ENCODE peak calls at places on chromosomes 7 and 10, in five cellular contexts. T is colonic mucosa, I is IMR-90, L is heart right ventricle, A is A549. O is an unnamed sample.

GRCh38 chr7:133530682-133531081 is 277.8 kb downstream of the EXOC4 start:
- DNase-seq in T (no peak), A (no peak), I (peak), L (no peak), O (peak)

GRCh38 chr7:50481867-50482266 is 31.7 kb upstream of the FIGNL1 start:
- DNase-seq in T (no peak), A (no peak), L (no peak), I (no peak), O (no peak)

GRCh38 chr7:12089951-12090756 is 120.9 kb upstream of the TMEM106B start:
- DNase-seq in I (no peak), T (no peak), L (no peak), A (no peak), O (no peak)

GRCh38 chr7:22696672-22697071 is 30.3 kb upstream of the IL6 start:
- DNase-seq in A (no peak), T (no peak), I (peak), L (no peak), O (no peak)

GRCh38 chr7:70098133-70098561 is 499.9 kb downstream of the AUTS2 start:
- DNase-seq in L (no peak), T (no peak), I (no peak), A (no peak), O (no peak)

GRCh38 chr10:18340496-18341051 is 200.3 kb downstream of the CACNB2 start:
- DNase-seq in T (no peak), A (no peak), I (peak), L (peak), O (peak)

GRCh38 chr10:44926771-44927751 is 15.9 kb downstream of the TMEM72 start:
- DNase-seq in T (no peak), L (no peak), A (no peak), I (peak), O (peak)

GRCh38 chr7:33722383-33723096 is 182.8 kb upstream of the BMPER start:
- DNase-seq in I (peak), A (peak), L (no peak), T (peak), O (peak)

DNA sequence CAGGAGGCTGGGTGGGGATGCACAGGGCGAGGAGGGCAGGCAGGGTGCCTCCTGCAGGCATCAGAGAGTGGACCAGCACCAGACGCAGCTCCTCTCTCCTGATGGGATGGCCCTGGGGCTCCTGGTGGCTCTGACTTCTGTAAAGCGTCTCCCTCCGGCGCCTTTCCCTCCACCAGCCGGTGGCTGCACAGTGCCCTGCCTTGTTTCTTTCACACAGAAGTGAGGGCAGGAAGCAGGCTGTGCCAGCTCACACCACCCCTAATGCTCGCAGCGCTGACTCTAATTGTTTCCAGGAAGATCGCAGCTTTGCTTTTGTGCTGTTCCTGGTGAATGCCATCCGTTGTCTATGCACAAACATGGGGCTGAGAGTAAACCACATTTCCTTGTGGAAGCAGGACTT is 152.3 kb upstream of the LANCL2 start:
- DNase-seq in A (no peak), T (no peak), I (no peak), L (no peak), O (peak)
- TF ChIP-seq CTCF in A (no peak), T (no peak), I (no peak), L (no peak), O (no peak)

GRCh38 chr7:86444245-86444644 is 199.5 kb upstream of the GRM3 start:
- DNase-seq in I (no peak), L (no peak), T (no peak), A (no peak), O (no peak)
- H3K4me3 ChIP-seq in I (no peak), L (no peak), T (no peak), A (no peak), O (no peak)

GRCh38 chr7:1761097-1761496 is 91.0 kb downstream of the ELFN1 start:
- DNase-seq in I (no peak), T (no peak), A (no peak), L (no peak), O (no peak)
- TF ChIP-seq CTCF in I (no peak), T (no peak), A (no peak), L (no peak), O (no peak)

GRCh38 chr10:3944591-3944990 is 159.6 kb upstream of the KLF6 start:
- DNase-seq in T (no peak), I (no peak), A (no peak), L (no peak), O (no peak)

GRCh38 chr10:3945026-3945425 is 160.0 kb upstream of the KLF6 start:
- DNase-seq in A (no peak), L (no peak), T (no peak), I (no peak), O (no peak)

GRCh38 chr10:3948843-3949242 is 163.8 kb upstream of the KLF6 start:
- DNase-seq in A (no peak), T (no peak), L (no peak), I (peak), O (no peak)

GRCh38 chr10:3943695-3944257 is 158.8 kb upstream of the KLF6 start:
- DNase-seq in L (no peak), I (no peak), A (no peak), T (no peak), O (no peak)

DNA sequence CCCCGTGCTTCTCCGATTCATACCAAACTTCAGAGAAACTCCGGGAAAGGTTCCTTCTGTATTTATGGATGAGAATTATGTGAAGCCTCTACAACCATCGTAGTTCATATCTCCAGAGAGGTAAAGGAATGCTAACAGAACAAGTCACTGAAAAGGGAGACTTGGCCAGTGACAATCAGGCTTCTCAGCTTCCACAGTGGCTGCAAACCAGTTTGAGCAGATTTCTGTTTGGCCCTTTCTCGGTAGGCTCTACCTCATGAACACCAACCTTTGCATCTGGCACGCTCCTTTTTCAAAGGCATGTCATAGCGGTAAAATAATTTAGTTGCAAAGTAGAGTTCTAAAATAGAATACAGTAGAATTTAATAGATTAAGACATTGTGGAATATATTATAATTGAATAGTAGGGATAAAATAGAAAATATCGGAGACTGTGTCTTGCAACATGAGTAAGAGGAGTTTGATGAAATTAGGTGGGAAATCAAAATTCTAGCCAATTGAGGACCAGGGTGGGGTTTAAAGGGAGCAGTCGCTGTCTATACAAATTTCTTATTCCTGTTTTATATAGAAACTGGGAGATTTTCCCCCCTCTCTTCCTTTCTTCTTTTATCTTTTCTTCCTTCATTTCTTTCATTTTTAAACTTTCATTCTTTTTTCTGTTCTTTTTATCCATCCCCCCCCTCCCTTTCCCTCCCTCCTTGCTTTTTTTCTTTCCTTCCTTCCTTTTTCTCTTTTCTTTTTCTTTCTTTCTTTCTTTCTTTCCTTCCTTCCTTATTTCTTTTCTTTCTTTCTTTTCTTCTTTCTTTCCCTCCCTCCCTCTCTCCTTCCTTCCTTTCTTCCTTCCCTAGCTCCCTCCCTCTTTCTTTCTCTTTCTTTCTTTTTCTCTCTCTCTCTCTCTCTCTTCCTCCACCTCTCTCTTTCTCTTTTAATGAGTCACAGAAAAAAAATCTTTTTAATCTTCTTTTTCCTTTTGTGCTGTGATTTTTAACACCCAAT is 161.5 kb upstream of the KLF6 start:
- DNase-seq in L (no peak), I (no peak), A (no peak), T (no peak), O (no peak)
- H3K4me3 ChIP-seq in L (no peak), I (no peak), A (no peak), T (no peak), O (no peak)

DNA sequence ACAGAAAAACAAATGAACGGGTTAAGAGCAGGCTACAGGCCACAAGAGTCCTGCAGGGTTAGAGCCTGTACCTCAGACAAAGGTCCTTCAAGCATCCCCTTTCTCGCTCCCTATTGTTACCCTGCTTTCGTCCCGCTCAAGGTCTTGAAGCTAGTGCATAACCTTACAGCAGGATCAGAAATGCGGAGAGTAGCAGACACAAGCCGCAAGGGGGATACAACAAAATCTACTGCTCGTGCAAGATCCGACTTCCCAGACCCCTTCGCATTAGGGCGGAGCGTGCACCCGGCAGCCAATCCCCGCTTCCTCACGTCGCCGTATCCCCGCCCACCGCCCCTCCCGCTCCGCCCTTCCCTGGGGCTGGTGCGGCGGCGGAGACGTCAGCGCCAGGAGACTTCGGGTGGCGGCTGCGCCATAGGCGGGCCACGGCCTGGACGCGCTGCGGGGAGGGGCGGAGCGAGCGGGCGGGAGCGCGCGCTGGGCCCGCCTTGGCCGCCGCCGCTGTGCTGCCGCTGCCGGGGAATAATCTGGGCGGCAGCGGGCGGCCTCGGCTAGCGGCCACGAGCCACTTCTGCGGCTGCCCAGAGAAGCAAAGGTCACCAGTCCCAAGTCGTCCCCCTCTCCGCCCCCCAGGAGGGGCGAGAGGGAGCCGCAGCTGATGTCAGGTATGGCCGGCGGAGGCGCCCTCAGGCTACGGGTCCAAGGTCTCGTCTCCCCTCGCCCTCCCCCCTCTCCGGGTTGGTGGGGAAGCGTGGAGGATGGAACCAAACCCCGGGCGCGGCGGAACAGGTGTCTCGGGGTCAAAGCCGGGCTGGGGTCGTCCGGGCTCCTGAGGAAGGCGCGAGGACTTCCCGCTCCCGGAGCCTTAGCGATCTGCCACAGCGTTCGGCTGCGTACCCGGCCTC is at the start of gene C1GALT1:
- DNase-seq in L (peak), T (peak), A (peak), I (peak), O (peak)
- TF ChIP-seq CTCF in L (peak), T (no peak), A (no peak), I (peak), O (peak)

DNA sequence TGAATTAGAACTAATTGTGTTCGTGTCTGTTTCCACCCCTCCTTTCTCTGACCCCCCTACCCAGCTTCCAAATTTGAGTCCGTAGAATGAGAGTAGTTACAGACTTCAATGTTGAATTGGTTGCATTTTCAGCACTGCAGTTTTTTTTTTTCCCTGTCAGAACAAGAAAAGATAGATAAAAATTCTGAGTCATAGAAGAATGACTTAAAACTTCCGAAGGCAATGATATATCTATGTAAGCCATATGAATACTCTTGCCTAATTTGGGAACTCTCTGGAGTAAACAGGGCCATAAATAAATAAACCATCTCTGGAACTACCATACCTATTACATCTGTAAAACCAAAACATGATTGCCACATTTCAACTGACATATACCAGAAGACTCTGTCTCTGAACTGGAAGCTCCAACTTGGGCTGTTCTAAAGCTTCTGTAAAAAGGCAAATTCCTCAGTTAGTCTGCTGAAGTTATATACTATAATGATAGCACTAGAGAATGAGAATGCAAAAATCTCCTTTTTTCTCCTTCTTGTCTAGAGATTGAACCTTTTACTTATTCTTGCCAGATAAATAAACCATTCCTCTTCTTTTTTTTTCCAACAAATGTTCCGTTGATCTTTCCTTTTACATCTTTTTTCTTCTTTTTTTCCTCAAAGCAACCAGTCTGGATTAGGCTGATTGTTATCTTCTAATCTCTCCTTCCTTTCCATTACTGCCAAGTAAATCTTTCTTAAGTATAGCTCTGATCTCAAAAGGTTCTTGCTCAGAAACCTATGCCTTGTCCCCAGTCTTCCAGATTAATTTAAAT is 23.5 kb downstream of the VCL start:
- DNase-seq in T (no peak), A (no peak), I (peak), L (no peak), O (peak)
- H3K4me3 ChIP-seq in T (no peak), A (no peak), I (no peak), L (no peak), O (no peak)

GRCh38 chr7:27211694-27212316 is 11.9 kb upstream of the HOXA13 start:
- DNase-seq in I (no peak), A (no peak), L (no peak), T (no peak), O (no peak)

GRCh38 chr7:27212587-27213149 is 12.8 kb upstream of the HOXA13 start:
- DNase-seq in L (no peak), I (no peak), A (no peak), T (no peak), O (no peak)

GRCh38 chr7:27213904-27214586 is 14.2 kb upstream of the HOXA13 start:
- DNase-seq in T (no peak), I (no peak), L (no peak), A (no peak), O (peak)

GRCh38 chr7:27214587-27214950 is 14.7 kb upstream of the HOXA13 start:
- DNase-seq in L (no peak), T (no peak), I (no peak), A (no peak), O (no peak)

DNA sequence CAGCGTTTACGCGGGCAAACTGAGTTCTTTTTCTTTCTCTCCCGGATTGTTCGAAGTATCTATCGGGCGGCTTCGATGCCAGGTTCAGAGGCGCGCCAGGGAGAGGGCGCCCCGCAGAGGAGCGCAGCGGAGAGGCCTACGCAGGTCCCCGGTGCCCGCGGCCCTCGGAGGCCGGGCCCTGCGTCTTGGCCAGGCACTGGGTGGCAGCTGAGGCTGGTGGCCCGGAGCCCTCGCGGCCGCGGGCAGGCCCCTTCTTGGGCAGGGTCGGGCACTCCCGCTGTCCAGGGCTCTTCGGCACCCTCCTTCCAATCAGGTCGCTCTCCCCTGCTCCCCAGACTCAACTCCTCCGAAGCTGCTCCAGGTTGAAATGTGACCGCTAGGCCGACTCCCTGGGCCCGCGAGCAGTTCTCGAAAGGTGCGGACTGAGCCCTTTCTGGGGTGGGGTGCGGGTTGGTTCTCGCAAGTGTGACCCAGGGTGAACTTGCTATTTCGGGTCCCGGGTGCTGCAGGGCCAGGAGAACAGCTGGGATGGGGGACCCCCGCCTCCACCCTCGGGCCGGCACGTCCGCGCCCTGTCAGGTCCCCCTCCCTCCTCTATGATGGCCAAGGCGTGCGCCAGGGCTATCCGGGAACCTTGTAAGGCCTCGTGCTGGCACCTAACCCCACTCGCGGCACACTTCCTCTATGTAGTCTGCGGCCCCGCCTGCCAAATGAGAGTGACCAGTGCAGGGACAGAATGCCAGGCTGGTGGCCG is 13.4 kb upstream of the HOXA13 start:
- DNase-seq in A (no peak), L (no peak), T (no peak), I (no peak), O (no peak)
- TF ChIP-seq CTCF in A (no peak), L (no peak), T (no peak), I (no peak), O (no peak)